ENCODE peak calls at places on chromosome 19, in five cellular contexts. One of them, this sample, is unnamed.

GRCh38 chr19:21483589-21484170 is 21.7 kb upstream of the ZNF429 start:
- DNase-seq in AG10803: peak; percentile 10
- DNase-seq in NCI-H524: peak; percentile 6
- DNase-seq in K562: peak; percentile 33
- DNase-seq in fibroblast of mammary gland: peak; percentile 30
- DNase-seq in this sample: no peak

GRCh38 chr19:58350871-58351557 is 2.3 kb downstream of the A1BG start:
- DNase-seq in NCI-H524: no peak
- DNase-seq in fibroblast of mammary gland: no peak
- DNase-seq in AG10803: no peak
- DNase-seq in K562: no peak
- DNase-seq in this sample: no peak

GRCh38 chr19:16429066-16429758 is 42.6 kb downstream of the EPS15L1 start:
- DNase-seq in AG10803: no peak
- DNase-seq in fibroblast of mammary gland: no peak
- DNase-seq in NCI-H524: no peak
- DNase-seq in K562: no peak
- DNase-seq in this sample: no peak

GRCh38 chr19:15636026-15636425 is 4.7 kb upstream of the CYP4F3 start:
- DNase-seq in NCI-H524: no peak
- DNase-seq in AG10803: no peak
- DNase-seq in K562: no peak
- DNase-seq in fibroblast of mammary gland: no peak
- DNase-seq in this sample: no peak

GRCh38 chr19:29378543-29379105 is 147.2 kb upstream of the VSTM2B start:
- DNase-seq in fibroblast of mammary gland: no peak
- DNase-seq in K562: no peak
- DNase-seq in NCI-H524: no peak
- DNase-seq in AG10803: no peak
- DNase-seq in this sample: no peak

GRCh38 chr19:5269926-5270325 is 70.7 kb downstream of the PTPRS start:
- DNase-seq in K562: no peak
- DNase-seq in NCI-H524: no peak
- DNase-seq in AG10803: no peak
- DNase-seq in fibroblast of mammary gland: no peak
- DNase-seq in this sample: no peak

GRCh38 chr19:50719566-50719965 is at the start of gene SHANK1:
- DNase-seq in AG10803: peak; percentile 18
- DNase-seq in fibroblast of mammary gland: no peak
- DNase-seq in K562: no peak
- DNase-seq in NCI-H524: no peak
- DNase-seq in this sample: peak; percentile 17

GRCh38 chr19:42198676-42199439 is 18.6 kb downstream of the DEDD2 start:
- DNase-seq in K562: no peak
- DNase-seq in fibroblast of mammary gland: no peak
- DNase-seq in AG10803: no peak
- DNase-seq in NCI-H524: no peak
- DNase-seq in this sample: no peak

GRCh38 chr19:49870309-49870901 is 3.0 kb upstream of the PNKP start:
- DNase-seq in AG10803: no peak
- DNase-seq in fibroblast of mammary gland: no peak
- DNase-seq in NCI-H524: no peak
- DNase-seq in K562: peak; percentile 62
- DNase-seq in this sample: no peak

GRCh38 chr19:14686411-14686810 is 3.4 kb upstream of the ZNF333 start:
- DNase-seq in NCI-H524: peak; percentile 35
- DNase-seq in K562: peak; percentile 48
- DNase-seq in fibroblast of mammary gland: peak; percentile 25
- DNase-seq in AG10803: peak; percentile 3
- DNase-seq in this sample: peak; percentile 9

GRCh38 chr19:10259162-10259905 is 7.3 kb downstream of the MRPL4 start:
- DNase-seq in NCI-H524: peak; percentile 85
- DNase-seq in AG10803: peak; percentile 79
- DNase-seq in K562: peak; percentile 94
- DNase-seq in fibroblast of mammary gland: peak; percentile 84
- DNase-seq in this sample: peak; percentile 85

GRCh38 chr19:51448011-51448744 is 10.1 kb downstream of the SIGLEC8 start:
- DNase-seq in NCI-H524: no peak
- DNase-seq in fibroblast of mammary gland: no peak
- DNase-seq in AG10803: no peak
- DNase-seq in K562: no peak
- DNase-seq in this sample: no peak

GRCh38 chr19:35955881-35956634 is 19.9 kb downstream of the LRFN3 start:
- DNase-seq in K562: no peak
- DNase-seq in AG10803: no peak
- DNase-seq in NCI-H524: peak; percentile 66
- DNase-seq in fibroblast of mammary gland: no peak
- DNase-seq in this sample: no peak

GRCh38 chr19:17385878-17386611 is 8.0 kb downstream of the CCDC194 start:
- DNase-seq in K562: peak; percentile 75
- DNase-seq in AG10803: peak; percentile 23
- DNase-seq in fibroblast of mammary gland: peak; percentile 39
- DNase-seq in NCI-H524: peak; percentile 64
- DNase-seq in this sample: peak; percentile 30

GRCh38 chr19:39199025-39199424 is 2.3 kb downstream of the NCCRP1 start:
- DNase-seq in AG10803: peak; percentile 40
- DNase-seq in fibroblast of mammary gland: peak; percentile 73
- DNase-seq in K562: no peak
- DNase-seq in NCI-H524: no peak
- DNase-seq in this sample: peak; percentile 63

GRCh38 chr19:51468545-51468920 is 9.8 kb upstream of the CEACAM18 start:
- DNase-seq in AG10803: no peak
- DNase-seq in K562: peak; percentile 75
- DNase-seq in fibroblast of mammary gland: no peak
- DNase-seq in NCI-H524: no peak
- DNase-seq in this sample: no peak

GRCh38 chr19:51131780-51132680 is 7.3 kb downstream of the SIGLEC9 start:
- DNase-seq in K562: peak; percentile 84
- DNase-seq in NCI-H524: peak; percentile 56
- DNase-seq in AG10803: peak; percentile 65
- DNase-seq in fibroblast of mammary gland: peak; percentile 81
- DNase-seq in this sample: peak; percentile 38